ENCODE peak calls at places on chromosomes 13 and 19, in six cellular contexts. One of them, this sample, is unnamed. For H3K36me3, the result is how much of the 10 kb centered on the place peaks cover.

GRCh38 chr19:18109363-18109730 is 11.8 kb downstream of the MAST3 start:
- DNase-seq in ovary: no peak
- DNase-seq in suprapubic skin: no peak
- DNase-seq in transverse colon: peak
- DNase-seq in tibial nerve: no peak
- DNase-seq in sigmoid colon: no peak
- DNase-seq in this sample: no peak

GRCh38 chr13:36051082-36051481 is 80.1 kb downstream of the DCLK1 start:
- DNase-seq in ovary: no peak
- DNase-seq in sigmoid colon: no peak
- DNase-seq in suprapubic skin: no peak
- DNase-seq in transverse colon: no peak
- DNase-seq in tibial nerve: no peak
- DNase-seq in this sample: no peak

GRCh38 chr19:45168767-45169351 is 8.1 kb upstream of the NKPD1 start:
- DNase-seq in tibial nerve: no peak
- DNase-seq in suprapubic skin: no peak
- DNase-seq in transverse colon: no peak
- DNase-seq in sigmoid colon: no peak
- DNase-seq in ovary: no peak
- DNase-seq in this sample: no peak

GRCh38 chr13:75485286-75486062 is 3.5 kb upstream of the TBC1D4 start:
- DNase-seq in suprapubic skin: no peak
- DNase-seq in sigmoid colon: no peak
- DNase-seq in ovary: no peak
- DNase-seq in transverse colon: no peak
- DNase-seq in tibial nerve: no peak
- DNase-seq in this sample: no peak

GRCh38 chr19:23867895-23868294 is 46.8 kb upstream of the ZNF726 start:
- DNase-seq in tibial nerve: no peak
- DNase-seq in ovary: no peak
- DNase-seq in suprapubic skin: no peak
- DNase-seq in sigmoid colon: no peak
- DNase-seq in transverse colon: no peak
- DNase-seq in this sample: no peak

GRCh38 chr13:90239130-90239529 is 1108.4 kb upstream of the MIR17HG start:
- DNase-seq in transverse colon: no peak
- DNase-seq in suprapubic skin: no peak
- DNase-seq in ovary: no peak
- DNase-seq in tibial nerve: no peak
- DNase-seq in sigmoid colon: no peak
- DNase-seq in this sample: no peak

GRCh38 chr19:42693760-42694350 is 46.4 kb downstream of the PSG3 start:
- DNase-seq in transverse colon: no peak
- DNase-seq in tibial nerve: no peak
- DNase-seq in suprapubic skin: no peak
- DNase-seq in ovary: no peak
- DNase-seq in sigmoid colon: no peak
- DNase-seq in this sample: no peak

GRCh38 chr13:113623491-113624234 is 34.3 kb downstream of the ATP4B start:
- DNase-seq in sigmoid colon: peak
- DNase-seq in tibial nerve: no peak
- DNase-seq in transverse colon: no peak
- DNase-seq in suprapubic skin: peak
- DNase-seq in ovary: no peak
- DNase-seq in this sample: no peak

GRCh38 chr13:107900775-107901174 is 314.6 kb downstream of the LIG4 start:
- DNase-seq in tibial nerve: no peak
- DNase-seq in ovary: no peak
- DNase-seq in suprapubic skin: no peak
- DNase-seq in sigmoid colon: no peak
- DNase-seq in transverse colon: no peak
- DNase-seq in this sample: no peak

GRCh38 chr13:47539317-47539716 is 461.8 kb downstream of the SUCLA2 start:
- DNase-seq in sigmoid colon: no peak
- DNase-seq in suprapubic skin: no peak
- DNase-seq in transverse colon: no peak
- DNase-seq in ovary: no peak
- DNase-seq in tibial nerve: no peak
- DNase-seq in this sample: no peak

GRCh38 chr19:40907968-40908735 is 26.1 kb upstream of the CYP2A7 start:
- DNase-seq in suprapubic skin: no peak
- DNase-seq in tibial nerve: no peak
- DNase-seq in sigmoid colon: no peak
- DNase-seq in ovary: peak
- DNase-seq in transverse colon: no peak
- DNase-seq in this sample: no peak

GRCh38 chr19:37470216-37470615 is 1.1 kb downstream of the ZNF570 start:
- DNase-seq in tibial nerve: no peak
- DNase-seq in sigmoid colon: no peak
- DNase-seq in suprapubic skin: no peak
- DNase-seq in transverse colon: no peak
- DNase-seq in ovary: no peak
- DNase-seq in this sample: no peak

GRCh38 chr19:55460670-55461258 is 678 bp downstream of the ISOC2 start:
- DNase-seq in ovary: peak
- DNase-seq in suprapubic skin: peak
- DNase-seq in tibial nerve: peak
- DNase-seq in transverse colon: peak
- DNase-seq in sigmoid colon: peak
- DNase-seq in this sample: peak

GRCh38 chr19:46737761-46738171 is 8.1 kb upstream of the FKRP start:
- DNase-seq in suprapubic skin: no peak
- DNase-seq in ovary: no peak
- DNase-seq in sigmoid colon: no peak
- DNase-seq in tibial nerve: no peak
- DNase-seq in transverse colon: no peak
- DNase-seq in this sample: no peak

GRCh38 chr19:19260417-19260816 is 12.7 kb downstream of the TM6SF2 start:
- DNase-seq in transverse colon: no peak
- DNase-seq in sigmoid colon: no peak
- DNase-seq in suprapubic skin: no peak
- DNase-seq in tibial nerve: no peak
- DNase-seq in ovary: no peak
- DNase-seq in this sample: no peak

GRCh38 chr13:69331245-69331644 is 776.4 kb upstream of the ATXN8OS start:
- DNase-seq in tibial nerve: no peak
- DNase-seq in sigmoid colon: no peak
- DNase-seq in transverse colon: no peak
- DNase-seq in suprapubic skin: no peak
- DNase-seq in ovary: no peak
- DNase-seq in this sample: no peak

GRCh38 chr13:40168425-40169155 is 497.9 kb downstream of the FOXO1 start:
- DNase-seq in transverse colon: no peak
- DNase-seq in tibial nerve: no peak
- DNase-seq in ovary: no peak
- DNase-seq in sigmoid colon: no peak
- DNase-seq in suprapubic skin: no peak
- DNase-seq in this sample: no peak

GRCh38 chr13:42615691-42616090 is 41.7 kb downstream of the TNFSF11 start:
- DNase-seq in sigmoid colon: no peak
- DNase-seq in suprapubic skin: no peak
- DNase-seq in tibial nerve: no peak
- DNase-seq in ovary: no peak
- DNase-seq in transverse colon: no peak
- DNase-seq in this sample: no peak

GRCh38 chr19:17394891-17395415 is 957 bp upstream of the CCDC194 start:
- DNase-seq in suprapubic skin: no peak
- DNase-seq in sigmoid colon: no peak
- DNase-seq in transverse colon: peak
- DNase-seq in ovary: peak
- DNase-seq in tibial nerve: peak
- DNase-seq in this sample: no peak

GRCh38 chr19:29393915-29394460 is 131.8 kb upstream of the VSTM2B start:
- DNase-seq in sigmoid colon: no peak
- DNase-seq in ovary: no peak
- DNase-seq in suprapubic skin: no peak
- DNase-seq in tibial nerve: no peak
- DNase-seq in transverse colon: no peak
- DNase-seq in this sample: no peak

GRCh38 chr13:111339366-111340143 is 19.1 kb downstream of the TEX29 start:
- DNase-seq in transverse colon: no peak
- DNase-seq in suprapubic skin: no peak
- DNase-seq in ovary: no peak
- DNase-seq in sigmoid colon: peak
- DNase-seq in tibial nerve: no peak
- DNase-seq in this sample: no peak

GRCh38 chr19:17183858-17184271 is 31.3 kb upstream of the USE1 start:
- DNase-seq in suprapubic skin: no peak
- DNase-seq in tibial nerve: no peak
- DNase-seq in transverse colon: no peak
- DNase-seq in sigmoid colon: no peak
- DNase-seq in ovary: no peak
- DNase-seq in this sample: no peak

GRCh38 chr13:47025791-47026419 is 129.1 kb upstream of the HTR2A start:
- DNase-seq in transverse colon: no peak
- DNase-seq in suprapubic skin: no peak
- DNase-seq in ovary: no peak
- DNase-seq in tibial nerve: no peak
- DNase-seq in sigmoid colon: no peak
- DNase-seq in this sample: no peak

GRCh38 chr13:112842343-112842856 is 126.6 kb upstream of the MCF2L start:
- DNase-seq in sigmoid colon: no peak
- DNase-seq in transverse colon: no peak
- DNase-seq in ovary: peak
- DNase-seq in suprapubic skin: no peak
- DNase-seq in tibial nerve: peak
- DNase-seq in this sample: no peak

GRCh38 chr13:40228486-40228885 is 438.0 kb downstream of the FOXO1 start:
- DNase-seq in suprapubic skin: no peak
- DNase-seq in tibial nerve: no peak
- DNase-seq in transverse colon: no peak
- DNase-seq in ovary: no peak
- DNase-seq in sigmoid colon: no peak
- DNase-seq in this sample: no peak

GRCh38 chr19:39236527-39236926 is 8.3 kb downstream of the IFNL3 start:
- DNase-seq in suprapubic skin: no peak
- DNase-seq in transverse colon: peak
- DNase-seq in tibial nerve: no peak
- DNase-seq in ovary: no peak
- DNase-seq in sigmoid colon: no peak
- DNase-seq in this sample: no peak

GRCh38 chr19:39240421-39240820 is 4.4 kb downstream of the IFNL3 start:
- DNase-seq in sigmoid colon: no peak
- DNase-seq in suprapubic skin: no peak
- DNase-seq in transverse colon: no peak
- DNase-seq in ovary: no peak
- DNase-seq in tibial nerve: no peak
- DNase-seq in this sample: no peak

GRCh38 chr19:39238944-39239343 is 5.9 kb downstream of the IFNL3 start:
- DNase-seq in transverse colon: no peak
- DNase-seq in tibial nerve: no peak
- DNase-seq in ovary: no peak
- DNase-seq in sigmoid colon: no peak
- DNase-seq in suprapubic skin: no peak
- DNase-seq in this sample: no peak

GRCh38 chr19:39237200-39238184 is 7.3 kb downstream of the IFNL3 start:
- DNase-seq in ovary: no peak
- DNase-seq in tibial nerve: no peak
- DNase-seq in suprapubic skin: no peak
- DNase-seq in transverse colon: peak
- DNase-seq in sigmoid colon: no peak
- DNase-seq in this sample: no peak

GRCh38 chr19:39238209-39238608 is 6.6 kb downstream of the IFNL3 start:
- DNase-seq in suprapubic skin: no peak
- DNase-seq in sigmoid colon: no peak
- DNase-seq in ovary: no peak
- DNase-seq in tibial nerve: no peak
- DNase-seq in transverse colon: no peak
- DNase-seq in this sample: no peak
- H3K36me3 ChIP-seq in suprapubic skin: under half
- H3K36me3 ChIP-seq in sigmoid colon: under half
- H3K36me3 ChIP-seq in ovary: under half
- H3K36me3 ChIP-seq in tibial nerve: under half
- H3K36me3 ChIP-seq in transverse colon: under half
- H3K36me3 ChIP-seq in this sample: under half

DNA sequence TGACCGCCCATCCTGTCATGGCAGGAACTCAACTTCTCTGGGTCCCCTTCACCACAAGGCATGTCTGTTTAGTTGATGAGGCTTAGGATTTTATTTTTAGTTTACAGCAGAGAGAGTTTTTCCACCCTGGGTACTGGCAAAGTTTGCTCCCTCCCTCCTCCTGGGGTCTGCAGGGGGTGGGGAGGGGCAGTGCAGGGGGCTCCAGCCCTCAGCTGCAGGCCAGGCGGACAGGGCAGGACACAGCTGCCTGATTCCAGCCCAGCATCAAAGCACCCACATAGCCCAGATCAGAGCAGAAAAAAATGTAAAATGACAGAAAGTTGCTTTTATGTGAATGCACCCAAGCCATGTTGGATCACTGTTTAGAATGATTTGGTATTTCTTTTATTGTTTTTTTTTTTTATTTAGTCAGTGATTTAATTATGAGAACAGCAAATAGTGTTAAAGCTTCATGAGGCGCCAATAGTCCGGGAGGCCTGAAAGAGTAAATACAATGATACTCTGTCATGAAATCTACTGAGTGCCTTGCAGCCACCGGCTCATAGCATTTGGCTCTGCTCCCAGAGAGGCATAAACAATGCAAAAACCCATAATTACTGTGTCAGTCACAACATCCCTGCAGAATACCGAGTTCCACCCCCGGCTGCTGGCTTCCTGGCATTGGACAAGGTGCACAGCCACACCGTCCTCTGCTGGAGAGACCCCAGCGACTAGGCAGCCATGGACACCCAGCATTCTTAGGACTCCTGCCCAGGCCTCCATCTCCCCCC is 923.5 kb downstream of the UQCRFS1 start:
- DNase-seq in sigmoid colon: no peak
- DNase-seq in ovary: no peak
- DNase-seq in tibial nerve: no peak
- DNase-seq in suprapubic skin: no peak
- DNase-seq in transverse colon: peak
- DNase-seq in this sample: no peak
- TF ChIP-seq EP300 in sigmoid colon: no peak
- TF ChIP-seq EP300 in ovary: no peak
- TF ChIP-seq EP300 in tibial nerve: no peak
- TF ChIP-seq EP300 in suprapubic skin: no peak
- TF ChIP-seq EP300 in transverse colon: no peak
- TF ChIP-seq EP300 in this sample: no peak

DNA sequence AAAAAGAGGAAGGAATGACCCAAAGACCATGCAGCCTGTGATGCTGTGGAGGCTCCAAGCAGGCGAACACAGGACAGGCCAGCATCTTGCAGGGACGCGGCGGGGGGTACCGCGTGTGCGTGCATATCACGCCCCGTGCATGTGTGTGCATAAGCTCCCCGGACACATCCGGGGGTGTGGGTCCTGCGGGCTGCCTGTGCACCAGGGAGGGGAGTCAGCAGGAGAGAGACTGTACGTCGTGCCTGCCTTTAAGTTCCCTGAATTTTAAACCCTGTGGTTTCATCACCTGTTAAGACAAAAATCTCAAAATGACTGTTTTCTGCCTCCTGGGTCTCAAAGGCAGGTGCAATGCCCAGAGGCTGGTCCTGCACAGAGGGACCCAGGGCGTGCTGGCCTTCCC is 16.6 kb downstream of the ADAT3 start:
- DNase-seq in ovary: no peak
- DNase-seq in tibial nerve: no peak
- DNase-seq in sigmoid colon: no peak
- DNase-seq in transverse colon: no peak
- DNase-seq in suprapubic skin: no peak
- DNase-seq in this sample: no peak
- H3K36me3 ChIP-seq in ovary: under half
- H3K36me3 ChIP-seq in tibial nerve: half or more
- H3K36me3 ChIP-seq in sigmoid colon: under half
- H3K36me3 ChIP-seq in transverse colon: under half
- H3K36me3 ChIP-seq in suprapubic skin: half or more
- H3K36me3 ChIP-seq in this sample: half or more

GRCh38 chr19:752652-753517 is 2.0 kb downstream of the MISP start:
- DNase-seq in tibial nerve: peak
- DNase-seq in suprapubic skin: no peak
- DNase-seq in transverse colon: peak
- DNase-seq in ovary: peak
- DNase-seq in sigmoid colon: peak
- DNase-seq in this sample: no peak
- TF ChIP-seq EP300 in tibial nerve: no peak
- TF ChIP-seq EP300 in suprapubic skin: no peak
- TF ChIP-seq EP300 in transverse colon: peak
- TF ChIP-seq EP300 in ovary: no peak
- TF ChIP-seq EP300 in sigmoid colon: no peak
- TF ChIP-seq EP300 in this sample: no peak

This sample was measured in esophagus muscularis mucosa.